ENCODE peak calls at places on chromosomes 16 and 17, in ten cellular contexts. E is GM23338, R is epithelial cell of esophagus, I is heart right ventricle, P is cardiac fibroblast, S is AG09309, N is cardiac muscle cell, U is adrenal gland, T is mucosa of descending colon, G is AG10803. L is an unnamed sample.

GRCh38 chr17:28385037-28385797 is 13.7 kb downstream of the SARM1 start:
- DNase-seq in E (peak; percentile 48), R (no peak), I (no peak), P (no peak), S (no peak), N (no peak), U (no peak), T (peak; percentile 41), G (no peak), L (no peak)

GRCh38 chr17:48951572-48951971 is 6.9 kb upstream of the SNF8 start:
- DNase-seq in E (no peak), R (no peak), I (no peak), P (no peak), S (no peak), N (no peak), U (no peak), T (no peak), G (no peak), L (no peak)

GRCh38 chr17:67127925-67128324 is 83.6 kb downstream of the CACNG1 start:
- DNase-seq in E (no peak), R (no peak), I (no peak), P (no peak), S (no peak), N (no peak), U (no peak), T (no peak), G (no peak), L (no peak)

GRCh38 chr17:77497578-77497934 is 356.8 kb downstream of the SEC14L1 start:
- DNase-seq in E (no peak), R (no peak), I (no peak), P (no peak), S (no peak), N (no peak), U (no peak), T (no peak), G (no peak), L (no peak)

GRCh38 chr16:396605-397004 is 394 bp upstream of the NME4 start:
- DNase-seq in E (peak; percentile 71), R (peak; percentile 34), I (no peak), P (peak; percentile 58), S (no peak), N (peak; percentile 68), U (peak; percentile 60), T (no peak), G (no peak), L (peak; percentile 43)

GRCh38 chr16:20300312-20301097 is 26.8 kb downstream of the GP2 start:
- DNase-seq in E (peak; percentile 90), R (peak; percentile 39), I (no peak), P (peak; percentile 64), S (no peak), N (peak; percentile 75), U (peak; percentile 43), T (peak; percentile 51), G (peak; percentile 41), L (peak; percentile 51)

GRCh38 chr17:75265614-75266314 is 4.1 kb downstream of the MRPS7 start:
- DNase-seq in E (no peak), R (no peak), I (no peak), P (no peak), S (no peak), N (no peak), U (no peak), T (no peak), G (no peak), L (no peak)

GRCh38 chr17:42171831-42172230 is 9.1 kb downstream of the KCNH4 start:
- DNase-seq in E (peak; percentile 60), R (peak; percentile 78), I (no peak), P (no peak), S (no peak), N (no peak), U (no peak), T (no peak), G (no peak), L (no peak)

GRCh38 chr17:79980246-79981043 is 55.2 kb downstream of the TBC1D16 start:
- DNase-seq in E (no peak), R (no peak), I (no peak), P (no peak), S (no peak), N (no peak), U (peak; percentile 18), T (no peak), G (no peak), L (no peak)

GRCh38 chr17:1413281-1413791 is 13.3 kb upstream of the YWHAE start:
- DNase-seq in E (no peak), R (peak; percentile 55), I (peak; percentile 68), P (peak; percentile 89), S (no peak), N (no peak), U (peak; percentile 86), T (peak; percentile 33), G (peak; percentile 66), L (peak; percentile 95)

GRCh38 chr16:13973321-13974023 is 53.5 kb downstream of the ERCC4 start:
- DNase-seq in E (no peak), R (no peak), I (no peak), P (no peak), S (no peak), N (no peak), U (no peak), T (no peak), G (no peak), L (no peak)

GRCh38 chr17:19579867-19580565 is 46.4 kb downstream of the SLC47A1 start:
- DNase-seq in E (peak; percentile 66), R (peak; percentile 8), I (peak; percentile 17), P (peak; percentile 3), S (no peak), N (peak; percentile 31), U (peak; percentile 46), T (no peak), G (no peak), L (no peak)

DNA sequence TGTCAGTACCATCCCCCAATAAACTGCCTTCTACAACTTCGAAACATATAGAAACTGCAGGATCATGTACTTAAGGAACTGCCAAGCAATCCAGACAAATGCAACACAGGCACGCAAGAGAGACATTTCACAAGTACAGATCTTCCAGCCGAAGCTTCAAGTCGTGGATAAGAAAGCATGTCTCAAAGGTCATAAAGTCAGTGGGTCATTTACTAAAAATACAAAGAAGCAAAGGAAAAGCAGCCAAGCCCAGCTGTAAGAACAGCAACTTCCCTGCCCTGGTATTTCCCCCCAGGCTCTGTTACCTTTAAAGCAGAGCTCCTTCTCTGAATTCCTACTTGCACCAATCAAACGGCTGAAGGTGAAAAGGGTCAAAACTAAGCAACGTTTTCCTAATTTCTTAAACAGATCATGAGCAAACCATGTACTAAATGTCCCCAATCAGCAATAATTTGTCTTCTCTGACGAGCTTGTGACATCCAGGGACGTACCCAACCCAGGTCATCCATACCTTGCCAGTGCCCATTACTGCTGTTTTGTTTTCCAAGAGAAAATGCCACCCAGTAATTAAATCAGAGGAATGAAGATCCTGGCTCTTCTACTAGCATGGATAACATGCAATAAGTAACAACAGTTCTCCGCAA is 1.7 kb downstream of the AKTIP start:
- DNase-seq in E (peak; percentile 21), R (peak; percentile 41), I (no peak), P (peak; percentile 31), S (no peak), N (no peak), U (no peak), T (no peak), G (peak; percentile 15), L (peak; percentile 20)
- H3K4me3 ChIP-seq in E (peak overlapping the region; percentile 83), R (peak overlapping the region; percentile 64), I (peak overlapping the region; percentile 91), P (no peak overlapping the region), S (no peak overlapping the region), N (peak overlapping the region; percentile 91), U (no peak overlapping the region), T (no peak overlapping the region), G (peak overlapping the region; percentile 24), L (peak overlapping the region; percentile 88)

DNA sequence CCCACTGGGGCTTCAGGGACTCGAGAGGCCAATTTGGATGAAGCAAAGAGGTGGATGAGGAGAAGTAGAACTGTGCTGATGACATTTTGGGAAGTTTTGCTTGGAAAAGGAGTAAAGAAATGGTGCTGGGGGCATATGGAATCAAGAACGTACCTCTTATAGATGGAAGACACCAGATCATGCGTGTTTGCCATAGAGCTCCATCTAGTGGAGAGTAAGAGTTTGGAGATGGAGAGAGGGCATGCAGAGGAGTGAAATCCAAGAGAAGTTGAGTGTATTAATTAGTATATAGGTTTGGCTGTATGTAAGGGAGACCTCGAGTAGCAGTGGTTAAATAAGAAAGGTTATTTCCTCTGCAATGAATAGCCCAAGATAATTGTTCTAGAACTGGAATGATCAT is 56.0 kb downstream of the SHISA6 start:
- DNase-seq in E (no peak), R (no peak), I (no peak), P (no peak), S (no peak), N (peak; percentile 6), U (no peak), T (no peak), G (no peak), L (no peak)
- TF ChIP-seq CTCF in E (no peak), R (no peak), I (peak; percentile 35), P (no peak), S (no peak), N (no peak), U (no peak), T (no peak), G (no peak), L (no peak)

DNA sequence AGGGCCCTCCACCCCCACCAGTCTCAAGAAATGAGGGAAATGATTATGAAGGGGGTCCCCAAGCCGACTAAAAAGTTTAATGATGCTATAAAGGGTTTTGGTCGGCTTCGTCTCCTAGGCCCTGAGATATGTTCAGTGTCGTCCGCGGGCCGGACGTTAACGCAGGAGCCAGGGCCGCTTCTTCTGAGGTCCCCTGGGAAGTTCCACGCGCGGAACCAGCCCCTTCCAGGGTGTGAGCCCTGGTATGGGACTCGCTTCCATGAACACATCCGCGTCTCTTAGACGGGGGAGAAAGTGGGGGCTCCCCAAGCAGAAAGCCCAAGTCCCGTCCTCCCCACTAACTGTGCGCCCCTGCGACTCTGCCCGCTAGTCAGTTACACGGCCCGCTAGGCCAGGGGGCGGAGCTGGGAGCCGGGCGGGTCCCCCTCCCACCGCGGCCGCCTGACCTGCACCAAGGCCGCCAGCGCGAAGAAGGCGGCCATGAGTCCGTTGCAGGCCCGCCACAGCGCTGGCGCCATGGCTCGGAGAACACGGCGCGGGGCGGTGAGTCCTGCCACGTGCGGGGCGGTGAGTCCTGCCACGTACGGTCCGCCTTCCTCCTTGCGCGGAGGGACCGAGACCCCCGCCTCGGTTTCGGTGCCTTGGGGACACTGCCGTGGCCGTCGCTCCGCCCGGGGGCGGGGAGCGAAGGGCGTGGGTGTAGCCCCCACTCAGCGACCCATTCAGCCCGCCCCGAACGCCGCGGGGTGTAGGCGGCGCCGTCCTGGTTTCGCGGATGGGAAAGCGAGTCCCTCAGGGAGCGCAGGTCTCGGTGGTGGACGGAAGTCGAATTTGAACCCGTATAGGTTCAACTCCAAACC is at the start of gene TMEM220:
- DNase-seq in E (peak; percentile 88), R (peak; percentile 40), I (peak; percentile 86), P (peak; percentile 76), S (no peak), N (peak; percentile 81), U (peak; percentile 86), T (peak; percentile 75), G (peak; percentile 75), L (peak; percentile 72)
- H3K4me3 ChIP-seq in E (peak within 1 kb of the TSS; percentile 74), R (peak within 1 kb of the TSS; percentile 52), I (peak within 1 kb of the TSS; percentile 70), P (peak within 1 kb of the TSS; percentile 52), S (peak within 1 kb of the TSS; percentile 57), N (peak within 1 kb of the TSS; percentile 42), U (peak within 1 kb of the TSS; percentile 81), T (peak within 1 kb of the TSS; percentile 51), G (peak within 1 kb of the TSS; percentile 67), L (peak within 1 kb of the TSS; percentile 71)

DNA sequence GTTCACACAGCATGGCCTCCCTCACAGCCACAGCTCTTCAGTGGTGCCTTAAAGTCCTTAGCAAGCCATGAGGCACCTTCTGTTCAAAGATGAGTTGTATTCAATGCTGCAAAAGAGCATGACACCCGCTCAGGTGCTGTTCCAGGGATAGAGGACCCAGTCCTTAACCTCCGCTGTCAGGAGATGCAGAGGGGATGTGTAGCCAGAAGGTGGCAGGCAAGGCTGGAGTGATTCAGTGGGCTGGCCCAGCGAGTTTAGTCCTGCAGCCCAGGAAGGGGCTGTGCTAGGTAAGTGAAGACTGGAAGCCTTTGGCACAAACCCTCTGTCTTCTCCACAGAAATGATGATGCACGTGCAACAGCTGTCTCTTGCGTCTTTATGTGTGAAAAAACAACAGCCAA is 25.0 kb upstream of the ADAM11 start:
- DNase-seq in E (peak; percentile 78), R (peak; percentile 57), I (no peak), P (peak; percentile 8), S (no peak), N (peak; percentile 74), U (no peak), T (no peak), G (no peak), L (no peak)
- TF ChIP-seq CTCF in E (peak; percentile 84), R (peak; percentile 48), I (peak; percentile 24), P (peak; percentile 33), S (peak; percentile 21), N (peak; percentile 35), U (no peak), T (no peak), G (no peak), L (peak; percentile 18)